ENCODE peak calls at places on chromosomes 11 and 22, in seven cellular contexts. Y is stimulated activated CD8-positive, alpha-beta memory T cell treated with anti-CD3 and anti-CD28 coated beads, Interleukin-4, amount 100 ng/mL, for 1 hour; N is head of caudate nucleus; E is activated T-helper 1 cell treated with Interleukin-2 at 50 U/mL for 16 hours; F is heart left ventricle; U is NCI-H1930; V is AG09309. D is an unnamed sample.
A peak's percentile ranks its signal among the peaks of the same experiment; 100 is the strongest.

GRCh38 chr11:70128435-70128906 is 50.4 kb downstream of the ANO1 start:
- DNase-seq in Y (no peak), N (no peak), F (no peak), V (no peak), U (no peak), E (no peak), D (no peak)

GRCh38 chr11:723120-723883 is 17.3 kb downstream of the EPS8L2 start:
- DNase-seq in Y (no peak), N (no peak), F (peak; percentile 27), E (no peak), U (no peak), V (no peak), D (peak; percentile 48)

GRCh38 chr11:8233691-8234424 is 29.8 kb downstream of the LMO1 start:
- DNase-seq in N (no peak), E (no peak), F (peak; percentile 58), Y (no peak), U (no peak), V (no peak), D (no peak)

GRCh38 chr11:96200243-96200642 is 142.8 kb downstream of the MAML2 start:
- DNase-seq in N (no peak), U (no peak), V (peak; percentile 84), Y (no peak), F (no peak), E (no peak), D (no peak)

GRCh38 chr22:17131686-17132085 is 10.5 kb upstream of the TMEM121B start:
- DNase-seq in U (peak; percentile 25), N (peak; percentile 87), V (no peak), E (no peak), Y (no peak), F (no peak), D (no peak)

GRCh38 chr22:20249797-20250354 is 18.2 kb downstream of the RTN4R start:
- DNase-seq in E (no peak), Y (no peak), U (no peak), N (peak; percentile 67), V (no peak), F (peak; percentile 39), D (peak; percentile 61)

GRCh38 chr11:131064373-131064991 is 148.2 kb upstream of the SNX19 start:
- DNase-seq in U (peak; percentile 19), F (peak; percentile 48), Y (no peak), E (no peak), V (peak; percentile 23), N (peak; percentile 79), D (peak; percentile 48)

GRCh38 chr11:111414936-111415335 is 35.9 kb upstream of the POU2AF1 start:
- DNase-seq in U (no peak), N (no peak), Y (no peak), V (no peak), F (no peak), E (no peak), D (no peak)

GRCh38 chr11:46079662-46080061 is 41.6 kb downstream of the PHF21A start:
- DNase-seq in Y (no peak), V (no peak), E (no peak), U (no peak), F (no peak), N (no peak), D (no peak)

GRCh38 chr22:32518351-32518750 is 43.7 kb downstream of the FBXO7 start:
- DNase-seq in F (no peak), N (no peak), U (no peak), E (no peak), V (no peak), Y (no peak), D (no peak)

GRCh38 chr11:65430406-65431217 is 8.0 kb downstream of the NEAT1 start:
- DNase-seq in V (peak; percentile 46), U (no peak), E (no peak), N (no peak), F (no peak), Y (no peak), D (no peak)

GRCh38 chr11:47192111-47192510 is 5.9 kb upstream of the PACSIN3 start:
- DNase-seq in U (no peak), F (no peak), V (no peak), N (no peak), Y (no peak), E (no peak), D (no peak)

GRCh38 chr22:19831016-19831415 is 23.7 kb downstream of the GNB1L start:
- DNase-seq in E (no peak), U (no peak), F (no peak), V (no peak), N (no peak), Y (no peak), D (no peak)

GRCh38 chr11:120381401-120381800 is 45.2 kb downstream of the ARHGEF12 start:
- DNase-seq in Y (no peak), V (no peak), F (no peak), N (no peak), E (no peak), U (no peak), D (no peak)

GRCh38 chr11:59025097-59025496 is 61.0 kb upstream of the GLYATL1B start:
- DNase-seq in F (no peak), E (no peak), Y (no peak), V (no peak), N (no peak), U (no peak), D (no peak)

GRCh38 chr11:78564037-78564888 is 10.4 kb downstream of the NARS2 start:
- DNase-seq in Y (no peak), E (no peak), U (peak; percentile 41), N (peak; percentile 51), F (no peak), V (peak; percentile 72), D (peak; percentile 34)

GRCh38 chr22:49179175-49179574 is 648.5 kb downstream of the BRD1 start:
- DNase-seq in N (no peak), F (no peak), U (no peak), Y (no peak), E (no peak), V (no peak), D (no peak)

GRCh38 chr22:39932918-39933649 is 27.1 kb upstream of the TMA7B start:
- DNase-seq in E (no peak), U (no peak), N (no peak), F (no peak), V (no peak), Y (no peak), D (peak; percentile 43)